ENCODE peak calls at places on chromosome 1, in nine cellular contexts. One of them, this sample, is unnamed.

GRCh38 chr1:44609412-44609767 is 64.9 kb downstream of the TMEM53 start:
- DNase-seq in HFF-Myc: no peak
- DNase-seq in left ventricle myocardium inferior: peak
- DNase-seq in uterus: peak
- DNase-seq in pancreas: peak
- DNase-seq in fibroblast of mammary gland: peak
- DNase-seq in OCI-LY7: peak
- DNase-seq in fibroblast of lung: peak
- DNase-seq in HAP-1: peak
- DNase-seq in this sample: peak

GRCh38 chr1:75067975-75068374 is 66.2 kb upstream of the LHX8 start:
- DNase-seq in HFF-Myc: no peak
- DNase-seq in left ventricle myocardium inferior: no peak
- DNase-seq in uterus: no peak
- DNase-seq in pancreas: no peak
- DNase-seq in fibroblast of mammary gland: no peak
- DNase-seq in OCI-LY7: no peak
- DNase-seq in fibroblast of lung: no peak
- DNase-seq in HAP-1: no peak
- DNase-seq in this sample: no peak

GRCh38 chr1:27630859-27631491 is 4.0 kb downstream of the FGR start:
- DNase-seq in HFF-Myc: no peak
- DNase-seq in left ventricle myocardium inferior: peak
- DNase-seq in uterus: no peak
- DNase-seq in pancreas: no peak
- DNase-seq in fibroblast of mammary gland: no peak
- DNase-seq in OCI-LY7: no peak
- DNase-seq in fibroblast of lung: no peak
- DNase-seq in HAP-1: no peak
- DNase-seq in this sample: peak

GRCh38 chr1:9397984-9398526 is 105.4 kb downstream of the SPSB1 start:
- DNase-seq in HFF-Myc: no peak
- DNase-seq in left ventricle myocardium inferior: no peak
- DNase-seq in uterus: peak
- DNase-seq in pancreas: no peak
- DNase-seq in fibroblast of mammary gland: no peak
- DNase-seq in OCI-LY7: no peak
- DNase-seq in fibroblast of lung: peak
- DNase-seq in HAP-1: no peak
- DNase-seq in this sample: no peak

GRCh38 chr1:11070876-11071275 is 11.1 kb upstream of the SRM start:
- DNase-seq in HFF-Myc: no peak
- DNase-seq in left ventricle myocardium inferior: no peak
- DNase-seq in uterus: no peak
- DNase-seq in pancreas: no peak
- DNase-seq in fibroblast of mammary gland: no peak
- DNase-seq in OCI-LY7: no peak
- DNase-seq in fibroblast of lung: no peak
- DNase-seq in HAP-1: no peak
- DNase-seq in this sample: no peak

GRCh38 chr1:41915786-41916571 is 2.7 kb downstream of the HIVEP3 start:
- DNase-seq in HFF-Myc: no peak
- DNase-seq in left ventricle myocardium inferior: no peak
- DNase-seq in uterus: no peak
- DNase-seq in pancreas: no peak
- DNase-seq in fibroblast of mammary gland: no peak
- DNase-seq in OCI-LY7: no peak
- DNase-seq in fibroblast of lung: no peak
- DNase-seq in HAP-1: no peak
- DNase-seq in this sample: no peak

GRCh38 chr1:21590116-21590905 is 78.8 kb downstream of the RAP1GAP start:
- DNase-seq in HFF-Myc: no peak
- DNase-seq in left ventricle myocardium inferior: no peak
- DNase-seq in uterus: no peak
- DNase-seq in pancreas: no peak
- DNase-seq in fibroblast of mammary gland: no peak
- DNase-seq in OCI-LY7: no peak
- DNase-seq in fibroblast of lung: no peak
- DNase-seq in HAP-1: no peak
- DNase-seq in this sample: no peak

GRCh38 chr1:20719261-20719660 is 1.5 kb upstream of the KIF17 start:
- DNase-seq in HFF-Myc: no peak
- DNase-seq in left ventricle myocardium inferior: no peak
- DNase-seq in uterus: no peak
- DNase-seq in pancreas: no peak
- DNase-seq in fibroblast of mammary gland: no peak
- DNase-seq in OCI-LY7: no peak
- DNase-seq in fibroblast of lung: no peak
- DNase-seq in HAP-1: no peak
- DNase-seq in this sample: no peak

GRCh38 chr1:154751690-154752089 is 118.4 kb downstream of the KCNN3 start:
- DNase-seq in HFF-Myc: no peak
- DNase-seq in left ventricle myocardium inferior: no peak
- DNase-seq in uterus: peak
- DNase-seq in pancreas: no peak
- DNase-seq in fibroblast of mammary gland: peak
- DNase-seq in OCI-LY7: no peak
- DNase-seq in fibroblast of lung: peak
- DNase-seq in HAP-1: no peak
- DNase-seq in this sample: no peak

GRCh38 chr1:168220470-168220871 is 5.3 kb upstream of the SFT2D2 start:
- DNase-seq in HFF-Myc: no peak
- DNase-seq in left ventricle myocardium inferior: no peak
- DNase-seq in uterus: no peak
- DNase-seq in pancreas: no peak
- DNase-seq in fibroblast of mammary gland: no peak
- DNase-seq in OCI-LY7: no peak
- DNase-seq in fibroblast of lung: no peak
- DNase-seq in HAP-1: no peak
- DNase-seq in this sample: no peak

GRCh38 chr1:21937372-21938121 is 437 bp upstream of the HSPG2 start:
- DNase-seq in HFF-Myc: no peak
- DNase-seq in left ventricle myocardium inferior: peak
- DNase-seq in uterus: peak
- DNase-seq in pancreas: peak
- DNase-seq in fibroblast of mammary gland: peak
- DNase-seq in OCI-LY7: peak
- DNase-seq in fibroblast of lung: peak
- DNase-seq in HAP-1: peak
- DNase-seq in this sample: peak

GRCh38 chr1:155079487-155080249 is 1.0 kb downstream of the EFNA3 start:
- DNase-seq in HFF-Myc: no peak
- DNase-seq in left ventricle myocardium inferior: no peak
- DNase-seq in uterus: no peak
- DNase-seq in pancreas: no peak
- DNase-seq in fibroblast of mammary gland: no peak
- DNase-seq in OCI-LY7: no peak
- DNase-seq in fibroblast of lung: no peak
- DNase-seq in HAP-1: peak
- DNase-seq in this sample: peak

GRCh38 chr1:61253059-61253735 is 170.8 kb downstream of the NFIA start:
- DNase-seq in HFF-Myc: peak
- DNase-seq in left ventricle myocardium inferior: peak
- DNase-seq in uterus: peak
- DNase-seq in pancreas: peak
- DNase-seq in fibroblast of mammary gland: peak
- DNase-seq in OCI-LY7: no peak
- DNase-seq in fibroblast of lung: peak
- DNase-seq in HAP-1: peak
- DNase-seq in this sample: peak

GRCh38 chr1:162956922-162957321 is 95.9 kb upstream of the CCDC190 start:
- DNase-seq in HFF-Myc: no peak
- DNase-seq in left ventricle myocardium inferior: no peak
- DNase-seq in uterus: no peak
- DNase-seq in pancreas: no peak
- DNase-seq in fibroblast of mammary gland: peak
- DNase-seq in OCI-LY7: no peak
- DNase-seq in fibroblast of lung: peak
- DNase-seq in HAP-1: no peak
- DNase-seq in this sample: no peak

GRCh38 chr1:6612641-6613360 is 730 bp upstream of the PHF13 start:
- DNase-seq in HFF-Myc: no peak
- DNase-seq in left ventricle myocardium inferior: peak
- DNase-seq in uterus: no peak
- DNase-seq in pancreas: peak
- DNase-seq in fibroblast of mammary gland: peak
- DNase-seq in OCI-LY7: peak
- DNase-seq in fibroblast of lung: peak
- DNase-seq in HAP-1: peak
- DNase-seq in this sample: peak

GRCh38 chr1:201742476-201742875 is 86.5 kb upstream of the IPO9 start:
- DNase-seq in HFF-Myc: no peak
- DNase-seq in left ventricle myocardium inferior: no peak
- DNase-seq in uterus: no peak
- DNase-seq in pancreas: no peak
- DNase-seq in fibroblast of mammary gland: peak
- DNase-seq in OCI-LY7: no peak
- DNase-seq in fibroblast of lung: no peak
- DNase-seq in HAP-1: no peak
- DNase-seq in this sample: no peak

GRCh38 chr1:17573518-17574041 is 34.1 kb downstream of the ARHGEF10L start:
- DNase-seq in HFF-Myc: no peak
- DNase-seq in left ventricle myocardium inferior: no peak
- DNase-seq in uterus: no peak
- DNase-seq in pancreas: peak
- DNase-seq in fibroblast of mammary gland: no peak
- DNase-seq in OCI-LY7: no peak
- DNase-seq in fibroblast of lung: no peak
- DNase-seq in HAP-1: no peak
- DNase-seq in this sample: no peak

GRCh38 chr1:93328809-93329477 is 16.8 kb upstream of the DR1 start:
- DNase-seq in HFF-Myc: no peak
- DNase-seq in left ventricle myocardium inferior: no peak
- DNase-seq in uterus: no peak
- DNase-seq in pancreas: no peak
- DNase-seq in fibroblast of mammary gland: peak
- DNase-seq in OCI-LY7: peak
- DNase-seq in fibroblast of lung: peak
- DNase-seq in HAP-1: no peak
- DNase-seq in this sample: no peak

GRCh38 chr1:111199881-111200801 is at the start of gene DENND2D:
- DNase-seq in HFF-Myc: no peak
- DNase-seq in left ventricle myocardium inferior: peak
- DNase-seq in uterus: no peak
- DNase-seq in pancreas: peak
- DNase-seq in fibroblast of mammary gland: no peak
- DNase-seq in OCI-LY7: no peak
- DNase-seq in fibroblast of lung: no peak
- DNase-seq in HAP-1: no peak
- DNase-seq in this sample: peak

GRCh38 chr1:36094621-36095061 is 5.9 kb downstream of the ADPRS start:
- DNase-seq in HFF-Myc: no peak
- DNase-seq in left ventricle myocardium inferior: no peak
- DNase-seq in uterus: peak
- DNase-seq in pancreas: no peak
- DNase-seq in fibroblast of mammary gland: peak
- DNase-seq in OCI-LY7: no peak
- DNase-seq in fibroblast of lung: no peak
- DNase-seq in HAP-1: no peak
- DNase-seq in this sample: no peak

GRCh38 chr1:211259596-211260126 is 495 bp downstream of the RCOR3 start:
- DNase-seq in HFF-Myc: peak
- DNase-seq in left ventricle myocardium inferior: peak
- DNase-seq in uterus: peak
- DNase-seq in pancreas: no peak
- DNase-seq in fibroblast of mammary gland: peak
- DNase-seq in OCI-LY7: peak
- DNase-seq in fibroblast of lung: no peak
- DNase-seq in HAP-1: peak
- DNase-seq in this sample: peak

DNA sequence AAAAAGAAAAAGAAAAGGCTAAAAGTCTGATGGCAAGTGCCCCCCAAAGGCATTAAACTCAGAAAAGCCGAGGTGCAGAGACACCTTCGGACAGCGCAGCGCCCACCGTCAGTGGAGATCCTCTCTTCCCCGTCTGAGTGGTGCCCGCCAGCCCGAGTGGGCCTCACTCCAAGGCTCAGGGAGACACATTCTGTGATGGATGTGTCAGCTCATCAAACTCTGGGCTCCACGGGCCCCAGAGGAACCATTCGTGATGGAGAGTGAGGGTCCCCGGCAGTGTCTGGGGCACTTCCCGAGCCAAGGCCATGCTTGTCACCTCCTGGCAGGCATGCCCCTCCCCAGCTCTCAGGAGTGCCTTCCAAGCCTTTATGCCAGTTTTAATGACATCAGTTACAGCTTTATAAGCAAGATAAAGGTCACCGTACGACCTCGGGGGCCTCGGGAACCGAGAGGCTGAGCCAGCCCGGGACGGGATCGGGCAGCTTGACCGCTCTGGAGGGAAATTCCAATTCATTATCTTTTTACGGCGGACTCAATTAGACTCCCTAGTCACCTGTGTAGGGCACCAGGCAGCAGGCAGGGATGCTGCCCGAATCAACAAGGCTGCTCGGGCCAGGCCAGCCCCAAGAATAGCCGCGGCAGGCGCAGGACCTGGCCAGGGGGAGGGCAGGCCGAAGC is 49.5 kb downstream of the MORN1 start:
- DNase-seq in HFF-Myc: no peak
- DNase-seq in left ventricle myocardium inferior: no peak
- DNase-seq in uterus: no peak
- DNase-seq in pancreas: no peak
- DNase-seq in fibroblast of mammary gland: no peak
- DNase-seq in OCI-LY7: no peak
- DNase-seq in fibroblast of lung: no peak
- DNase-seq in HAP-1: no peak
- DNase-seq in this sample: no peak
- H3K4me3 ChIP-seq in HFF-Myc: no peak
- H3K4me3 ChIP-seq in left ventricle myocardium inferior: no peak
- H3K4me3 ChIP-seq in uterus: no peak
- H3K4me3 ChIP-seq in pancreas: no peak
- H3K4me3 ChIP-seq in fibroblast of mammary gland: no peak
- H3K4me3 ChIP-seq in OCI-LY7: no peak
- H3K4me3 ChIP-seq in fibroblast of lung: no peak
- H3K4me3 ChIP-seq in HAP-1: no peak
- H3K4me3 ChIP-seq in this sample: no peak

GRCh38 chr1:209675567-209676154 is 449 bp downstream of the G0S2 start:
- DNase-seq in HFF-Myc: no peak
- DNase-seq in left ventricle myocardium inferior: peak
- DNase-seq in uterus: peak
- DNase-seq in pancreas: peak
- DNase-seq in fibroblast of mammary gland: no peak
- DNase-seq in OCI-LY7: no peak
- DNase-seq in fibroblast of lung: peak
- DNase-seq in HAP-1: no peak
- DNase-seq in this sample: no peak
- H3K4me3 ChIP-seq in HFF-Myc: peak
- H3K4me3 ChIP-seq in left ventricle myocardium inferior: peak
- H3K4me3 ChIP-seq in uterus: peak
- H3K4me3 ChIP-seq in pancreas: peak
- H3K4me3 ChIP-seq in fibroblast of mammary gland: peak
- H3K4me3 ChIP-seq in OCI-LY7: no peak
- H3K4me3 ChIP-seq in fibroblast of lung: peak
- H3K4me3 ChIP-seq in HAP-1: no peak
- H3K4me3 ChIP-seq in this sample: peak

GRCh38 chr1:14598007-14598497 is 433 bp upstream of the KAZN start:
- DNase-seq in HFF-Myc: no peak
- DNase-seq in left ventricle myocardium inferior: no peak
- DNase-seq in uterus: no peak
- DNase-seq in pancreas: no peak
- DNase-seq in fibroblast of mammary gland: no peak
- DNase-seq in OCI-LY7: no peak
- DNase-seq in fibroblast of lung: no peak
- DNase-seq in HAP-1: peak
- DNase-seq in this sample: no peak
- H3K4me3 ChIP-seq in HFF-Myc: no peak
- H3K4me3 ChIP-seq in left ventricle myocardium inferior: peak
- H3K4me3 ChIP-seq in uterus: no peak
- H3K4me3 ChIP-seq in pancreas: peak
- H3K4me3 ChIP-seq in fibroblast of mammary gland: no peak
- H3K4me3 ChIP-seq in OCI-LY7: peak
- H3K4me3 ChIP-seq in fibroblast of lung: peak
- H3K4me3 ChIP-seq in HAP-1: peak
- H3K4me3 ChIP-seq in this sample: peak

GRCh38 chr1:209207701-209208286 is 375.7 kb upstream of the CAMK1G start:
- DNase-seq in HFF-Myc: peak
- DNase-seq in left ventricle myocardium inferior: peak
- DNase-seq in uterus: peak
- DNase-seq in pancreas: peak
- DNase-seq in fibroblast of mammary gland: peak
- DNase-seq in OCI-LY7: peak
- DNase-seq in fibroblast of lung: peak
- DNase-seq in HAP-1: peak
- DNase-seq in this sample: peak
- H3K4me3 ChIP-seq in HFF-Myc: peak
- H3K4me3 ChIP-seq in left ventricle myocardium inferior: peak
- H3K4me3 ChIP-seq in uterus: peak
- H3K4me3 ChIP-seq in pancreas: no peak
- H3K4me3 ChIP-seq in fibroblast of mammary gland: peak
- H3K4me3 ChIP-seq in OCI-LY7: no peak
- H3K4me3 ChIP-seq in fibroblast of lung: peak
- H3K4me3 ChIP-seq in HAP-1: peak
- H3K4me3 ChIP-seq in this sample: peak

This sample was measured in heart right ventricle.